ENCODE peak calls at places on chromosome 22, in ten cellular contexts. One of them, this sample, is unnamed.

GRCh38 chr22:37388538-37388937 is 38.7 kb downstream of the ELFN2 start:
- DNase-seq in lower leg skin: no peak
- DNase-seq in NCI-H69: no peak
- DNase-seq in HCEC 1CT: no peak
- DNase-seq in cardiac fibroblast: no peak
- DNase-seq in globus pallidus: no peak
- DNase-seq in hippocampal formation: no peak
- DNase-seq in stimulated activated CD4-positive, alpha-beta T cell treated with anti-CD3 and anti-CD28 coated beads, Interleukin-15, amount 100 ng/mL, for 1 hour: no peak
- DNase-seq in NCI-H460: no peak
- DNase-seq in AG09319: no peak
- DNase-seq in this sample: no peak

GRCh38 chr22:17112491-17113042 is 8.6 kb downstream of the TMEM121B start:
- DNase-seq in lower leg skin: no peak
- DNase-seq in NCI-H69: peak; percentile 60
- DNase-seq in HCEC 1CT: no peak
- DNase-seq in cardiac fibroblast: no peak
- DNase-seq in globus pallidus: no peak
- DNase-seq in hippocampal formation: no peak
- DNase-seq in stimulated activated CD4-positive, alpha-beta T cell treated with anti-CD3 and anti-CD28 coated beads, Interleukin-15, amount 100 ng/mL, for 1 hour: no peak
- DNase-seq in NCI-H460: no peak
- DNase-seq in AG09319: no peak
- DNase-seq in this sample: no peak

GRCh38 chr22:28072066-28072465 is 153.0 kb upstream of the PITPNB start:
- DNase-seq in lower leg skin: no peak
- DNase-seq in NCI-H69: no peak
- DNase-seq in HCEC 1CT: peak; percentile 52
- DNase-seq in cardiac fibroblast: peak; percentile 26
- DNase-seq in globus pallidus: no peak
- DNase-seq in hippocampal formation: no peak
- DNase-seq in stimulated activated CD4-positive, alpha-beta T cell treated with anti-CD3 and anti-CD28 coated beads, Interleukin-15, amount 100 ng/mL, for 1 hour: no peak
- DNase-seq in NCI-H460: no peak
- DNase-seq in AG09319: no peak
- DNase-seq in this sample: no peak

GRCh38 chr22:37484115-37485005 is 1.8 kb downstream of the MFNG start:
- DNase-seq in lower leg skin: peak; percentile 96
- DNase-seq in NCI-H69: no peak
- DNase-seq in HCEC 1CT: no peak
- DNase-seq in cardiac fibroblast: no peak
- DNase-seq in globus pallidus: peak; percentile 55
- DNase-seq in hippocampal formation: no peak
- DNase-seq in stimulated activated CD4-positive, alpha-beta T cell treated with anti-CD3 and anti-CD28 coated beads, Interleukin-15, amount 100 ng/mL, for 1 hour: peak; percentile 61
- DNase-seq in NCI-H460: no peak
- DNase-seq in AG09319: no peak
- DNase-seq in this sample: peak; percentile 79

GRCh38 chr22:38799265-38800002 is 5.5 kb upstream of the DNAL4 start:
- DNase-seq in lower leg skin: no peak
- DNase-seq in NCI-H69: peak; percentile 73
- DNase-seq in HCEC 1CT: peak; percentile 1
- DNase-seq in cardiac fibroblast: peak; percentile 92
- DNase-seq in globus pallidus: no peak
- DNase-seq in hippocampal formation: no peak
- DNase-seq in stimulated activated CD4-positive, alpha-beta T cell treated with anti-CD3 and anti-CD28 coated beads, Interleukin-15, amount 100 ng/mL, for 1 hour: no peak
- DNase-seq in NCI-H460: no peak
- DNase-seq in AG09319: peak; percentile 10
- DNase-seq in this sample: no peak

GRCh38 chr22:20408891-20409290 is 14.9 kb downstream of the ZNF74 start:
- DNase-seq in lower leg skin: peak; percentile 28
- DNase-seq in NCI-H69: no peak
- DNase-seq in HCEC 1CT: no peak
- DNase-seq in cardiac fibroblast: no peak
- DNase-seq in globus pallidus: no peak
- DNase-seq in hippocampal formation: no peak
- DNase-seq in stimulated activated CD4-positive, alpha-beta T cell treated with anti-CD3 and anti-CD28 coated beads, Interleukin-15, amount 100 ng/mL, for 1 hour: no peak
- DNase-seq in NCI-H460: no peak
- DNase-seq in AG09319: no peak
- DNase-seq in this sample: no peak

GRCh38 chr22:46002757-46003270 is 25.9 kb upstream of the WNT7B start:
- DNase-seq in lower leg skin: no peak
- DNase-seq in NCI-H69: peak; percentile 68
- DNase-seq in HCEC 1CT: no peak
- DNase-seq in cardiac fibroblast: peak; percentile 61
- DNase-seq in globus pallidus: no peak
- DNase-seq in hippocampal formation: no peak
- DNase-seq in stimulated activated CD4-positive, alpha-beta T cell treated with anti-CD3 and anti-CD28 coated beads, Interleukin-15, amount 100 ng/mL, for 1 hour: no peak
- DNase-seq in NCI-H460: no peak
- DNase-seq in AG09319: no peak
- DNase-seq in this sample: no peak

GRCh38 chr22:50529416-50530279 is at the start of gene TYMP:
- DNase-seq in lower leg skin: peak; percentile 95
- DNase-seq in NCI-H69: peak; percentile 69
- DNase-seq in HCEC 1CT: no peak
- DNase-seq in cardiac fibroblast: no peak
- DNase-seq in globus pallidus: no peak
- DNase-seq in hippocampal formation: no peak
- DNase-seq in stimulated activated CD4-positive, alpha-beta T cell treated with anti-CD3 and anti-CD28 coated beads, Interleukin-15, amount 100 ng/mL, for 1 hour: peak; percentile 64
- DNase-seq in NCI-H460: no peak
- DNase-seq in AG09319: no peak
- DNase-seq in this sample: no peak

GRCh38 chr22:47341464-47341863 is 579.0 kb downstream of the TBC1D22A start:
- DNase-seq in lower leg skin: peak; percentile 59
- DNase-seq in NCI-H69: no peak
- DNase-seq in HCEC 1CT: no peak
- DNase-seq in cardiac fibroblast: no peak
- DNase-seq in globus pallidus: no peak
- DNase-seq in hippocampal formation: no peak
- DNase-seq in stimulated activated CD4-positive, alpha-beta T cell treated with anti-CD3 and anti-CD28 coated beads, Interleukin-15, amount 100 ng/mL, for 1 hour: no peak
- DNase-seq in NCI-H460: no peak
- DNase-seq in AG09319: no peak
- DNase-seq in this sample: no peak

GRCh38 chr22:20964799-20965103 is 2.3 kb upstream of the AIFM3 start:
- DNase-seq in lower leg skin: no peak
- DNase-seq in NCI-H69: no peak
- DNase-seq in HCEC 1CT: no peak
- DNase-seq in cardiac fibroblast: no peak
- DNase-seq in globus pallidus: no peak
- DNase-seq in hippocampal formation: no peak
- DNase-seq in stimulated activated CD4-positive, alpha-beta T cell treated with anti-CD3 and anti-CD28 coated beads, Interleukin-15, amount 100 ng/mL, for 1 hour: no peak
- DNase-seq in NCI-H460: no peak
- DNase-seq in AG09319: no peak
- DNase-seq in this sample: no peak

GRCh38 chr22:23831261-23831660 is 7.5 kb downstream of the DERL3 start:
- DNase-seq in lower leg skin: no peak
- DNase-seq in NCI-H69: no peak
- DNase-seq in HCEC 1CT: no peak
- DNase-seq in cardiac fibroblast: no peak
- DNase-seq in globus pallidus: no peak
- DNase-seq in hippocampal formation: no peak
- DNase-seq in stimulated activated CD4-positive, alpha-beta T cell treated with anti-CD3 and anti-CD28 coated beads, Interleukin-15, amount 100 ng/mL, for 1 hour: no peak
- DNase-seq in NCI-H460: no peak
- DNase-seq in AG09319: no peak
- DNase-seq in this sample: no peak

GRCh38 chr22:16955678-16956210 is 52.3 kb downstream of the GAB4 start:
- DNase-seq in lower leg skin: peak; percentile 49
- DNase-seq in NCI-H69: peak; percentile 18
- DNase-seq in HCEC 1CT: no peak
- DNase-seq in cardiac fibroblast: no peak
- DNase-seq in globus pallidus: peak; percentile 40
- DNase-seq in hippocampal formation: no peak
- DNase-seq in stimulated activated CD4-positive, alpha-beta T cell treated with anti-CD3 and anti-CD28 coated beads, Interleukin-15, amount 100 ng/mL, for 1 hour: no peak
- DNase-seq in NCI-H460: no peak
- DNase-seq in AG09319: no peak
- DNase-seq in this sample: no peak

GRCh38 chr22:28283025-28283654 is 364.1 kb upstream of the PITPNB start:
- DNase-seq in lower leg skin: no peak
- DNase-seq in NCI-H69: no peak
- DNase-seq in HCEC 1CT: peak; percentile 23
- DNase-seq in cardiac fibroblast: peak; percentile 49
- DNase-seq in globus pallidus: no peak
- DNase-seq in hippocampal formation: no peak
- DNase-seq in stimulated activated CD4-positive, alpha-beta T cell treated with anti-CD3 and anti-CD28 coated beads, Interleukin-15, amount 100 ng/mL, for 1 hour: no peak
- DNase-seq in NCI-H460: no peak
- DNase-seq in AG09319: no peak
- DNase-seq in this sample: peak; percentile 15

GRCh38 chr22:27987557-27987956 is 68.5 kb upstream of the PITPNB start:
- DNase-seq in lower leg skin: peak; percentile 46
- DNase-seq in NCI-H69: no peak
- DNase-seq in HCEC 1CT: peak; percentile 58
- DNase-seq in cardiac fibroblast: peak; percentile 45
- DNase-seq in globus pallidus: no peak
- DNase-seq in hippocampal formation: no peak
- DNase-seq in stimulated activated CD4-positive, alpha-beta T cell treated with anti-CD3 and anti-CD28 coated beads, Interleukin-15, amount 100 ng/mL, for 1 hour: no peak
- DNase-seq in NCI-H460: no peak
- DNase-seq in AG09319: no peak
- DNase-seq in this sample: no peak

GRCh38 chr22:41524809-41525449 is 19.3 kb downstream of the POLR3H start:
- DNase-seq in lower leg skin: no peak
- DNase-seq in NCI-H69: peak; percentile 30
- DNase-seq in HCEC 1CT: peak; percentile 60
- DNase-seq in cardiac fibroblast: peak; percentile 33
- DNase-seq in globus pallidus: no peak
- DNase-seq in hippocampal formation: no peak
- DNase-seq in stimulated activated CD4-positive, alpha-beta T cell treated with anti-CD3 and anti-CD28 coated beads, Interleukin-15, amount 100 ng/mL, for 1 hour: peak; percentile 40
- DNase-seq in NCI-H460: no peak
- DNase-seq in AG09319: no peak
- DNase-seq in this sample: no peak

GRCh38 chr22:27509132-27509920 is 292.2 kb downstream of the MN1 start:
- DNase-seq in lower leg skin: no peak
- DNase-seq in NCI-H69: no peak
- DNase-seq in HCEC 1CT: no peak
- DNase-seq in cardiac fibroblast: no peak
- DNase-seq in globus pallidus: no peak
- DNase-seq in hippocampal formation: no peak
- DNase-seq in stimulated activated CD4-positive, alpha-beta T cell treated with anti-CD3 and anti-CD28 coated beads, Interleukin-15, amount 100 ng/mL, for 1 hour: no peak
- DNase-seq in NCI-H460: no peak
- DNase-seq in AG09319: no peak
- DNase-seq in this sample: no peak

GRCh38 chr22:21591695-21592094 is 24.2 kb downstream of the UBE2L3 start:
- DNase-seq in lower leg skin: no peak
- DNase-seq in NCI-H69: no peak
- DNase-seq in HCEC 1CT: no peak
- DNase-seq in cardiac fibroblast: no peak
- DNase-seq in globus pallidus: no peak
- DNase-seq in hippocampal formation: no peak
- DNase-seq in stimulated activated CD4-positive, alpha-beta T cell treated with anti-CD3 and anti-CD28 coated beads, Interleukin-15, amount 100 ng/mL, for 1 hour: no peak
- DNase-seq in NCI-H460: no peak
- DNase-seq in AG09319: no peak
- DNase-seq in this sample: no peak

GRCh38 chr22:37501610-37502341 is 15.6 kb upstream of the MFNG start:
- DNase-seq in lower leg skin: no peak
- DNase-seq in NCI-H69: peak; percentile 94
- DNase-seq in HCEC 1CT: peak; percentile 68
- DNase-seq in cardiac fibroblast: peak; percentile 92
- DNase-seq in globus pallidus: no peak
- DNase-seq in hippocampal formation: no peak
- DNase-seq in stimulated activated CD4-positive, alpha-beta T cell treated with anti-CD3 and anti-CD28 coated beads, Interleukin-15, amount 100 ng/mL, for 1 hour: no peak
- DNase-seq in NCI-H460: peak; percentile 19
- DNase-seq in AG09319: peak; percentile 49
- DNase-seq in this sample: peak; percentile 68

GRCh38 chr22:33984741-33985287 is 64.5 kb upstream of the LARGE1 start:
- DNase-seq in lower leg skin: no peak
- DNase-seq in NCI-H69: no peak
- DNase-seq in HCEC 1CT: no peak
- DNase-seq in cardiac fibroblast: no peak
- DNase-seq in globus pallidus: no peak
- DNase-seq in hippocampal formation: no peak
- DNase-seq in stimulated activated CD4-positive, alpha-beta T cell treated with anti-CD3 and anti-CD28 coated beads, Interleukin-15, amount 100 ng/mL, for 1 hour: no peak
- DNase-seq in NCI-H460: no peak
- DNase-seq in AG09319: no peak
- DNase-seq in this sample: no peak

GRCh38 chr22:36182056-36182455 is 19.6 kb downstream of the APOL4 start:
- DNase-seq in lower leg skin: no peak
- DNase-seq in NCI-H69: no peak
- DNase-seq in HCEC 1CT: no peak
- DNase-seq in cardiac fibroblast: no peak
- DNase-seq in globus pallidus: no peak
- DNase-seq in hippocampal formation: no peak
- DNase-seq in stimulated activated CD4-positive, alpha-beta T cell treated with anti-CD3 and anti-CD28 coated beads, Interleukin-15, amount 100 ng/mL, for 1 hour: no peak
- DNase-seq in NCI-H460: no peak
- DNase-seq in AG09319: no peak
- DNase-seq in this sample: no peak

GRCh38 chr22:33477131-33478111 is 419.2 kb upstream of the SYN3 start:
- DNase-seq in lower leg skin: no peak
- DNase-seq in NCI-H69: no peak
- DNase-seq in HCEC 1CT: no peak
- DNase-seq in cardiac fibroblast: no peak
- DNase-seq in globus pallidus: no peak
- DNase-seq in hippocampal formation: no peak
- DNase-seq in stimulated activated CD4-positive, alpha-beta T cell treated with anti-CD3 and anti-CD28 coated beads, Interleukin-15, amount 100 ng/mL, for 1 hour: no peak
- DNase-seq in NCI-H460: no peak
- DNase-seq in AG09319: peak; percentile 41
- DNase-seq in this sample: no peak

GRCh38 chr22:49678842-49679170 is 148.9 kb downstream of the BRD1 start:
- DNase-seq in lower leg skin: no peak
- DNase-seq in NCI-H69: no peak
- DNase-seq in HCEC 1CT: no peak
- DNase-seq in cardiac fibroblast: no peak
- DNase-seq in globus pallidus: no peak
- DNase-seq in hippocampal formation: no peak
- DNase-seq in stimulated activated CD4-positive, alpha-beta T cell treated with anti-CD3 and anti-CD28 coated beads, Interleukin-15, amount 100 ng/mL, for 1 hour: no peak
- DNase-seq in NCI-H460: no peak
- DNase-seq in AG09319: no peak
- DNase-seq in this sample: no peak

GRCh38 chr22:35684270-35684700 is 33.4 kb upstream of the APOL5 start:
- DNase-seq in lower leg skin: no peak
- DNase-seq in NCI-H69: peak; percentile 55
- DNase-seq in HCEC 1CT: peak; percentile 62
- DNase-seq in cardiac fibroblast: peak; percentile 65
- DNase-seq in globus pallidus: peak; percentile 42
- DNase-seq in hippocampal formation: peak; percentile 28
- DNase-seq in stimulated activated CD4-positive, alpha-beta T cell treated with anti-CD3 and anti-CD28 coated beads, Interleukin-15, amount 100 ng/mL, for 1 hour: no peak
- DNase-seq in NCI-H460: peak; percentile 0
- DNase-seq in AG09319: peak; percentile 29
- DNase-seq in this sample: no peak

GRCh38 chr22:44093791-44094190 is 69.7 kb downstream of the PARVB start:
- DNase-seq in lower leg skin: no peak
- DNase-seq in NCI-H69: no peak
- DNase-seq in HCEC 1CT: no peak
- DNase-seq in cardiac fibroblast: no peak
- DNase-seq in globus pallidus: no peak
- DNase-seq in hippocampal formation: no peak
- DNase-seq in stimulated activated CD4-positive, alpha-beta T cell treated with anti-CD3 and anti-CD28 coated beads, Interleukin-15, amount 100 ng/mL, for 1 hour: no peak
- DNase-seq in NCI-H460: no peak
- DNase-seq in AG09319: no peak
- DNase-seq in this sample: no peak

GRCh38 chr22:43110444-43110926 is at the start of gene BIK:
- DNase-seq in lower leg skin: no peak
- DNase-seq in NCI-H69: peak; percentile 67
- DNase-seq in HCEC 1CT: peak; percentile 6
- DNase-seq in cardiac fibroblast: peak; percentile 31
- DNase-seq in globus pallidus: peak; percentile 17
- DNase-seq in hippocampal formation: no peak
- DNase-seq in stimulated activated CD4-positive, alpha-beta T cell treated with anti-CD3 and anti-CD28 coated beads, Interleukin-15, amount 100 ng/mL, for 1 hour: peak; percentile 29
- DNase-seq in NCI-H460: peak; percentile 14
- DNase-seq in AG09319: no peak
- DNase-seq in this sample: no peak

GRCh38 chr22:24695958-24696511 is 78.5 kb downstream of the PIWIL3 start:
- DNase-seq in lower leg skin: no peak
- DNase-seq in NCI-H69: peak; percentile 85
- DNase-seq in HCEC 1CT: peak; percentile 12
- DNase-seq in cardiac fibroblast: peak; percentile 35
- DNase-seq in globus pallidus: no peak
- DNase-seq in hippocampal formation: no peak
- DNase-seq in stimulated activated CD4-positive, alpha-beta T cell treated with anti-CD3 and anti-CD28 coated beads, Interleukin-15, amount 100 ng/mL, for 1 hour: no peak
- DNase-seq in NCI-H460: no peak
- DNase-seq in AG09319: no peak
- DNase-seq in this sample: no peak

GRCh38 chr22:37231406-37232139 is 12.5 kb downstream of the RAC2 start:
- DNase-seq in lower leg skin: no peak
- DNase-seq in NCI-H69: no peak
- DNase-seq in HCEC 1CT: no peak
- DNase-seq in cardiac fibroblast: no peak
- DNase-seq in globus pallidus: no peak
- DNase-seq in hippocampal formation: no peak
- DNase-seq in stimulated activated CD4-positive, alpha-beta T cell treated with anti-CD3 and anti-CD28 coated beads, Interleukin-15, amount 100 ng/mL, for 1 hour: no peak
- DNase-seq in NCI-H460: no peak
- DNase-seq in AG09319: no peak
- DNase-seq in this sample: no peak

GRCh38 chr22:50150161-50151129 is 20.1 kb upstream of the PANX2 start:
- DNase-seq in lower leg skin: no peak
- DNase-seq in NCI-H69: no peak
- DNase-seq in HCEC 1CT: no peak
- DNase-seq in cardiac fibroblast: no peak
- DNase-seq in globus pallidus: no peak
- DNase-seq in hippocampal formation: no peak
- DNase-seq in stimulated activated CD4-positive, alpha-beta T cell treated with anti-CD3 and anti-CD28 coated beads, Interleukin-15, amount 100 ng/mL, for 1 hour: no peak
- DNase-seq in NCI-H460: no peak
- DNase-seq in AG09319: no peak
- DNase-seq in this sample: no peak

This sample was measured in pulmonary artery endothelial cell.